ENCODE peak calls at places on chromosome 11, in eight cellular contexts. G is HepG2, R is H54, C is K562, Z is A549, B is transverse colon, Y is heart left ventricle, A is testis. Q is an unnamed sample.

GRCh38 chr11:3709977-3710376 is 38.8 kb upstream of the CHRNA10 start:
- DNase-seq in G (no peak), Y (no peak), R (no peak), C (no peak), B (no peak), Z (no peak), A (no peak), Q (no peak)

GRCh38 chr11:60872952-60873524 is 5.7 kb downstream of the ZP1 start:
- DNase-seq in B (peak; percentile 26), Y (peak; percentile 70), A (no peak), R (peak; percentile 90), C (peak; percentile 34), G (peak; percentile 34), Z (no peak), Q (no peak)

GRCh38 chr11:95337175-95337957 is 106.4 kb upstream of the SESN3 start:
- DNase-seq in B (peak; percentile 43), C (no peak), R (no peak), Y (peak; percentile 61), Z (no peak), G (no peak), A (peak; percentile 43), Q (peak; percentile 10)

GRCh38 chr11:128530119-128531091 is 57.0 kb downstream of the ETS1 start:
- DNase-seq in B (peak; percentile 44), A (no peak), R (no peak), G (no peak), Y (peak; percentile 69), Z (no peak), C (no peak), Q (no peak)

GRCh38 chr11:75571625-75572024 is 9.6 kb downstream of the SERPINH1 start:
- DNase-seq in B (no peak), C (no peak), R (no peak), Y (no peak), A (no peak), Z (no peak), G (no peak), Q (no peak)

GRCh38 chr11:94028436-94028835 is 7.3 kb downstream of the HEPHL1 start:
- DNase-seq in G (no peak), Z (no peak), A (no peak), C (no peak), Y (no peak), R (no peak), B (no peak), Q (no peak)

GRCh38 chr11:36578458-36578857 is 10.7 kb downstream of the RAG1 start:
- DNase-seq in Y (no peak), G (no peak), B (no peak), R (no peak), A (no peak), Z (no peak), C (no peak), Q (no peak)

GRCh38 chr11:75342966-75343870 is 8.2 kb downstream of the ARRB1 start:
- DNase-seq in B (no peak), G (peak; percentile 95), A (no peak), Y (no peak), Z (peak; percentile 76), C (peak; percentile 56), R (no peak), Q (peak; percentile 67)

GRCh38 chr11:6633422-6634408 is 14.5 kb upstream of the TPP1 start:
- DNase-seq in A (no peak), B (no peak), Y (peak; percentile 68), Z (no peak), G (no peak), R (no peak), C (no peak), Q (no peak)

GRCh38 chr11:68010058-68011041 is at the start of gene ALDH3B1:
- DNase-seq in Z (peak; percentile 81), A (peak; percentile 67), C (peak; percentile 73), B (peak; percentile 92), R (peak; percentile 89), G (peak; percentile 73), Y (peak; percentile 90), Q (peak; percentile 97)

GRCh38 chr11:61893981-61894380 is 2.6 kb upstream of the FADS3 start:
- DNase-seq in C (no peak), R (no peak), B (no peak), Z (no peak), A (no peak), Y (no peak), G (no peak), Q (peak; percentile 71)

GRCh38 chr11:122646549-122647340 is 8.8 kb upstream of the UBASH3B start:
- DNase-seq in G (no peak), R (no peak), Y (no peak), A (no peak), B (no peak), C (no peak), Z (no peak), Q (no peak)

GRCh38 chr11:109527496-109527895 is 105.5 kb downstream of the C11orf87 start:
- DNase-seq in Y (no peak), G (no peak), Z (no peak), C (no peak), A (no peak), R (no peak), B (no peak), Q (no peak)

GRCh38 chr11:47443028-47443700 is 5.8 kb downstream of the RAPSN start:
- DNase-seq in G (no peak), Y (no peak), Z (peak; percentile 46), R (no peak), B (no peak), C (peak; percentile 22), A (no peak), Q (no peak)

GRCh38 chr11:64095949-64096348 is 60.2 kb downstream of the FLRT1 start:
- DNase-seq in Z (no peak), B (no peak), C (no peak), R (no peak), G (no peak), A (no peak), Y (no peak), Q (no peak)

GRCh38 chr11:86355256-86355655 is 19.4 kb upstream of the CCDC81 start:
- DNase-seq in A (no peak), C (no peak), Y (no peak), R (no peak), Z (no peak), G (no peak), B (no peak), Q (no peak)

GRCh38 chr11:82899957-82900276 is 313 bp downstream of the PRCP start:
- DNase-seq in C (no peak), A (no peak), Y (no peak), R (no peak), Z (no peak), G (no peak), B (no peak), Q (no peak)

GRCh38 chr11:82901165-82901938 is at the start of gene DDIAS:
- DNase-seq in A (peak; percentile 99), C (peak; percentile 94), R (peak; percentile 85), Y (peak; percentile 95), Z (peak; percentile 92), B (peak; percentile 96), G (peak; percentile 98), Q (peak; percentile 98)

GRCh38 chr11:82902086-82902485 is 550 bp downstream of the DDIAS start:
- DNase-seq in Y (no peak), B (no peak), Z (no peak), R (no peak), A (no peak), C (peak; percentile 47), G (no peak), Q (peak; percentile 62)

GRCh38 chr11:82899191-82899820 is 924 bp downstream of the PRCP start:
- DNase-seq in B (no peak), C (peak; percentile 17), A (no peak), G (peak; percentile 8), Y (no peak), R (no peak), Z (no peak), Q (peak; percentile 43)

GRCh38 chr11:82900277-82901164 is at the start of gene PRCP:
- DNase-seq in Y (peak; percentile 97), C (peak; percentile 91), R (peak; percentile 96), G (peak; percentile 81), B (peak; percentile 97), A (peak; percentile 95), Z (peak; percentile 94), Q (peak; percentile 94)
- TF ChIP-seq POLR2A in Y (peak; percentile 92), C (peak; percentile 86), R (peak; percentile 82), G (peak; percentile 82), B (peak; percentile 85), A (peak; percentile 48), Z (peak; percentile 83), Q (peak; percentile 81)

DNA sequence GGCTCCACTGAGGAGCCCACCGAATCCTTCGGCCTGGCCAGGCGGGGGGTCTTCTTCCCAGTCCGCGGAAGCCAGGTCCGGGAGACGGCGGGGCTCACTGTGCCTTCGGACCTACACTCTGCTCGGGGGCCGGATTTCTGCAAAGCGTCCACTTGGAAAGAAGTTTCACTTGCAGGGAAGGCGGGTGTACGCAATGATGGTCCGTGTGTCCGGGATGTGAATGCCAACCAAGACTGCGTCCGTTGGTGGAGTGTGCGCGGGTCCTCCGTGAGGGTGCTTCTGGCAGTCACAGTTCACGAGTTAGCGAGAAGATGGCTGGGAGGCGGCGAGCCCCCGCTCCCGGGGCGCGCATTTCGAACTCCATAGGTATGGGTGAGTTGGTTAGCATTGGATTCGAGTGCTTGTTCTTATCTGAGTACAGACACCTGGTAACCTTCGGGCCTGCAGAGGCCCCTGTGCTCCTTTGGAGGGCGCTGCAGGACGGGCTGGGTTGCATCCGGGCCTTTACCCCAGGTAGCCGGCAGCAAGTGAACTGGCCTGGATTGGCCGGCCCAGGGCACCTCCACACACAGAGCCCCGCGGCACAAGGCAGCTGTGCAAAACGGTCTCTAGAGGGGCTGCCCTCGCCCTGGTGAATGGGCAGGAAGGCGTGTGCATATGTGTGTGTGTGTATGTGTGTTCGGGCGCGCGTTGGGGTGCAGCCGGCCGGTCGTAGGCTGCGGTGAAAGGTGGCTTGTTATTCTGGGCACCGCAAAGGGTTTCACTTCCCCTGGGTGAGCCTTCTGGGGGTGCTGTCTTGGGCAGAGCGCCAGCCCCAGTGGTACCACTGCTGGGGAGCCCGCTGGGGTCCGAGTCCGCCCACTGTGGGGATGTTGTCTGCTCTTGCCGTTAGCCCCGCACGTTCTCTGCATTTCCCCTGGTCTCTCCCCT is 13.3 kb upstream of the CYP2R1 start:
- DNase-seq in B (peak; percentile 65), G (no peak), Z (peak; percentile 29), R (no peak), C (no peak), A (peak; percentile 88), Y (peak; percentile 69), Q (peak; percentile 92)
- TF ChIP-seq POLR2A in B (no peak), G (no peak), Z (no peak), R (no peak), C (no peak), A (no peak), Y (no peak), Q (no peak)

GRCh38 chr11:108467091-108467823 is at the start of gene C11orf65:
- DNase-seq in A (peak; percentile 99), R (peak; percentile 44), Y (peak; percentile 97), B (peak; percentile 98), G (peak; percentile 93), Z (peak; percentile 74), C (peak; percentile 95), Q (peak; percentile 99)
- TF ChIP-seq POLR2A in A (peak; percentile 86), R (peak; percentile 77), Y (peak; percentile 98), B (peak; percentile 99), G (peak; percentile 99), Z (peak; percentile 87), C (peak; percentile 99), Q (peak; percentile 100)

DNA sequence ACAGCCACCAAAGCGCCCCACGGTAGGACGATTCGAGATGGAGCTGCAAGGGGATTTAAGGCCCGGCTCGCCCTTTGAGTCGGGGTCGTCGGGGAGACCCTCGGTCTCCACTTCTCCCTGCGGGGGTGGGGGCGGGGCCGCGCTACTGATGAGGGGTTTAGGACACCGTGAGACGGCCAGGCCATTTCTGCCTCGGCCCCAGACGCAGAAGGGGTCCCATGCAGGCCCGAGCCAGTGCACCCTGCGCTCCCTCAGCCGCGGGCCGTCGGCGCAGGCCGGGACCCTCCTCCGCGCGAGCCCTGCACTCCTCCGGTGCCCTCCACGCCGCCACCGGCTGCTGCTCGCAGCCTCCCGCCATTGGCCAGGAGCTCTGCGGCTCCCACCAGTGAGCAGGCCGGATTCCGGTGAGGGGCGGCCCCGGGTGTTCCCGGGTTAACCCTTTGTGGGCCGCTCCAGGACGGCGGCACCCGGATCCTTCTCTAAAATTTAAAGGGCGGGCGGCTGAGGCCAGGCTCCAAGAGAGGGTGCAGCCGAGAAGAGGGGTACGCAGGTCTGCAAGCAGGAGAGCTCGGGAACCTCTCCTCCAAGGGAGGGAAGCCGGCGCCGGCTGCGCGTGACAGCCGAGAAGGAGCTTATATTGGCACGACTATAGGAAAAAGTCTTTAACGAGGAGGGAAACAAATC is 18.0 kb downstream of the CREB3L1 start:
- DNase-seq in C (peak; percentile 96), R (peak; percentile 94), B (peak; percentile 70), A (peak; percentile 85), Z (no peak), G (peak; percentile 27), Y (peak; percentile 87), Q (peak; percentile 70)
- TF ChIP-seq POLR2A in C (peak; percentile 78), R (peak; percentile 75), B (no peak), A (no peak), Z (peak; percentile 50), G (no peak), Y (peak; percentile 25), Q (no peak)

Q was measured in erythroblast.